ENCODE peak calls at places on chromosomes 13 and 19, in five cellular contexts. L is activated CD4-positive, alpha-beta T cell treated with anti-CD3 and anti-CD28 coated beads, Interleukin-2, amount 50 U/mL, for 4 hours; A is left colon; O is AG04450; U is non-pigmented ciliary epithelial cell. G is an unnamed sample.
A peak's percentile ranks its signal among the peaks of the same experiment; 100 is the strongest.

GRCh38 chr13:113920173-113920572 is 53.7 kb downstream of the C13orf46 start:
- DNase-seq in L (no peak), U (no peak), A (no peak), O (no peak), G (no peak)

GRCh38 chr13:73075546-73075945 is 16.7 kb downstream of the KLF5 start:
- DNase-seq in O (no peak), U (no peak), A (no peak), L (no peak), G (no peak)

GRCh38 chr13:95771950-95772349 is 95.0 kb downstream of the DNAJC3 start:
- DNase-seq in O (no peak), U (no peak), A (no peak), L (no peak), G (no peak)

GRCh38 chr19:53057904-53058579 is 13.5 kb downstream of the ERVV-2 start:
- DNase-seq in O (no peak), A (no peak), L (no peak), U (no peak), G (peak; percentile 11)

GRCh38 chr19:6425732-6426686 is 1.4 kb upstream of the KHSRP start:
- DNase-seq in O (no peak), A (no peak), U (no peak), L (no peak), G (no peak)

GRCh38 chr13:113106666-113107065 is 1.1 kb downstream of the F7 start:
- DNase-seq in O (no peak), L (no peak), A (no peak), U (no peak), G (no peak)

GRCh38 chr19:54461201-54462071 is 2.1 kb downstream of the LENG9 start:
- DNase-seq in U (no peak), A (no peak), L (no peak), O (peak; percentile 54), G (no peak)

GRCh38 chr13:19836472-19836871 is 27.0 kb downstream of the ZMYM5 start:
- DNase-seq in U (no peak), O (no peak), L (no peak), A (no peak), G (no peak)

GRCh38 chr19:49844138-49844740 is 6.7 kb upstream of the PTOV1 start:
- DNase-seq in A (no peak), O (no peak), U (no peak), L (no peak), G (no peak)

GRCh38 chr19:3253270-3253669 is 28.8 kb downstream of the CELF5 start:
- DNase-seq in A (no peak), L (no peak), O (no peak), U (no peak), G (no peak)

GRCh38 chr19:6948884-6949283 is 61.5 kb downstream of the ADGRE1 start:
- DNase-seq in U (no peak), L (no peak), O (no peak), A (no peak), G (no peak)

GRCh38 chr19:16846901-16847300 is 17.7 kb downstream of the SIN3B start:
- DNase-seq in L (no peak), A (no peak), U (no peak), O (no peak), G (no peak)

GRCh38 chr13:112457485-112457884 is 81.3 kb downstream of the SPACA7 start:
- DNase-seq in O (no peak), L (no peak), A (no peak), U (no peak), G (no peak)

GRCh38 chr13:94967183-94968039 is 255.1 kb upstream of the SOX21 start:
- DNase-seq in L (no peak), O (no peak), A (no peak), U (no peak), G (no peak)